ENCODE peak calls at places on chromosome 4, in four cellular contexts. O is K562, R is GM12878, I is HepG2. C is an unnamed sample.

GRCh38 chr4:161336016-161336415 is 827.8 kb downstream of the FSTL5 start:
- DNase-seq in O (no peak), R (no peak), I (no peak), C (no peak)

GRCh38 chr4:8920969-8921368 is 49.3 kb upstream of the HMX1 start:
- DNase-seq in O (no peak), R (no peak), I (no peak), C (peak)

GRCh38 chr4:11368701-11369115 is 60.0 kb downstream of the HS3ST1 start:
- DNase-seq in O (no peak), R (no peak), I (no peak), C (no peak)

GRCh38 chr4:173176010-173176409 is 7.4 kb downstream of the GALNT7 start:
- DNase-seq in O (no peak), R (no peak), I (no peak), C (no peak)

GRCh38 chr4:48787031-48787430 is 7.0 kb upstream of the FRYL start:
- DNase-seq in O (no peak), R (no peak), I (no peak), C (no peak)

GRCh38 chr4:15914736-15915135 is 23.8 kb downstream of the FGFBP1 start:
- DNase-seq in O (no peak), R (no peak), I (no peak), C (no peak)

GRCh38 chr4:143186634-143187033 is 1.9 kb downstream of the USP38 start:
- DNase-seq in O (peak), R (no peak), I (peak), C (no peak)

GRCh38 chr4:152115794-152116193 is 355.0 kb upstream of the GATB start:
- DNase-seq in O (no peak), R (no peak), I (no peak), C (no peak)

GRCh38 chr4:38144029-38144428 is 183.8 kb downstream of the PTTG2 start:
- DNase-seq in O (no peak), R (no peak), I (no peak), C (no peak)

GRCh38 chr4:2364654-2365053 is 53.8 kb downstream of the ZFYVE28 start:
- DNase-seq in O (peak), R (no peak), I (no peak), C (no peak)

GRCh38 chr4:124092101-124093057 is 620.2 kb downstream of the ANKRD50 start:
- DNase-seq in O (no peak), R (no peak), I (no peak), C (no peak)

GRCh38 chr4:4780634-4781287 is 78.7 kb upstream of the MSX1 start:
- DNase-seq in O (no peak), R (no peak), I (no peak), C (no peak)

GRCh38 chr4:123579961-123580360 is 183.4 kb downstream of the SPRY1 start:
- DNase-seq in O (no peak), R (no peak), I (no peak), C (no peak)

GRCh38 chr4:74032064-74032463 is 6.4 kb downstream of the CXCL3 start:
- DNase-seq in O (no peak), R (no peak), I (no peak), C (no peak)

GRCh38 chr4:24137596-24137962 is 247.7 kb upstream of the PPARGC1A start:
- DNase-seq in O (no peak), R (no peak), I (peak), C (no peak)

GRCh38 chr4:128354205-128354821 is 66.7 kb upstream of the PGRMC2 start:
- DNase-seq in O (no peak), R (no peak), I (peak), C (no peak)

GRCh38 chr4:785332-786073 is 40.4 kb downstream of the CPLX1 start:
- DNase-seq in O (no peak), R (no peak), I (no peak), C (no peak)

GRCh38 chr4:25862411-25863346 is at the start of gene SEL1L3:
- DNase-seq in O (peak), R (no peak), I (no peak), C (peak)

GRCh38 chr4:15665738-15666365 is 10.7 kb upstream of the FBXL5 start:
- DNase-seq in O (no peak), R (no peak), I (no peak), C (no peak)

GRCh38 chr4:18322111-18322510 is 300.6 kb upstream of the LCORL start:
- DNase-seq in O (no peak), R (no peak), I (no peak), C (no peak)

GRCh38 chr4:124279741-124280140 is 432.8 kb downstream of the ANKRD50 start:
- DNase-seq in O (no peak), R (no peak), I (no peak), C (no peak)

GRCh38 chr4:107862658-107863057 is 37.9 kb downstream of the SGMS2 start:
- DNase-seq in O (no peak), R (no peak), I (peak), C (no peak)

GRCh38 chr4:180436366-180436765 is 1806.8 kb upstream of the TENM3 start:
- DNase-seq in O (no peak), R (no peak), I (no peak), C (no peak)

GRCh38 chr4:72909461-72909860 is 160.1 kb downstream of the COX18 start:
- DNase-seq in O (peak), R (no peak), I (peak), C (peak)

GRCh38 chr4:17324431-17324830 is 187.5 kb downstream of the QDPR start:
- DNase-seq in O (peak), R (no peak), I (peak), C (peak)

GRCh38 chr4:2767046-2767704 is 11.0 kb upstream of the TNIP2 start:
- DNase-seq in O (no peak), R (no peak), I (no peak), C (no peak)

GRCh38 chr4:166996216-166996615 is 238.1 kb downstream of the SPOCK3 start:
- DNase-seq in O (no peak), R (no peak), I (no peak), C (no peak)

GRCh38 chr4:27186710-27187109 is 326.1 kb downstream of the STIM2 start:
- DNase-seq in O (no peak), R (no peak), I (no peak), C (no peak)

GRCh38 chr4:139015948-139016451 is 419 bp downstream of the NOCT start:
- DNase-seq in O (peak), R (no peak), I (peak), C (no peak)

GRCh38 chr4:159153669-159154068 is 50.8 kb downstream of the RAPGEF2 start:
- DNase-seq in O (no peak), R (no peak), I (no peak), C (no peak)

GRCh38 chr4:159155119-159155518 is 52.2 kb downstream of the RAPGEF2 start:
- DNase-seq in O (no peak), R (no peak), I (no peak), C (no peak)

GRCh38 chr4:159150838-159151390 is 48.0 kb downstream of the RAPGEF2 start:
- DNase-seq in O (peak), R (no peak), I (no peak), C (no peak)

GRCh38 chr4:159150380-159150779 is 47.5 kb downstream of the RAPGEF2 start:
- DNase-seq in O (no peak), R (no peak), I (no peak), C (no peak)

DNA sequence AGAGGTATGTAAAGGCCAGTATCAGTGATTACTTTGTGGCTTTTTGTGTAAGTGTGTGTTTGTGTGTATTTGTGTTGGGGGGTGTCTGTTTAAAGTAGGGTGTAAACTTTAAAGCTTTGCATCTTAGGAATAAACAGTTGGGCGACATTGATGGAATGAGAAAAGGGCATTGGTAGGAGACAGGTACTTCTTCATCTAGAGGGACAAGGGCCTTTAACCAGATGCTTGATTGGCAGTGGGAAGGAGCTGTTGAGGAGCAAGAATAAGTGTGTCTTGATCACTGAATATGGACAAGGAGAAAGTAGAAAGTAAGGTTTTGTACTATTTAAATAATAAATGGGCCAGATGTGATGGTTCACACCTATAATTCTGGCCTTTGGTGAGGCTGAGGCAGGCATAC is 48.8 kb downstream of the RAPGEF2 start:
- DNase-seq in O (no peak), R (no peak), I (no peak), C (no peak)
- TF ChIP-seq FOXM1 in O (no peak), R (no peak), I (no peak), C (no peak)

GRCh38 chr4:98656443-98656842 is 2.0 kb downstream of the TSPAN5 start:
- DNase-seq in O (no peak), R (no peak), I (no peak), C (no peak)
- TF ChIP-seq SP1 in O (no peak), R (no peak), I (no peak), C (no peak)

GRCh38 chr4:93201471-93201870 is 627.1 kb upstream of the ATOH1 start:
- DNase-seq in O (no peak), R (no peak), I (no peak), C (no peak)

GRCh38 chr4:93203708-93204107 is 624.8 kb upstream of the ATOH1 start:
- DNase-seq in O (no peak), R (no peak), I (peak), C (peak)

DNA sequence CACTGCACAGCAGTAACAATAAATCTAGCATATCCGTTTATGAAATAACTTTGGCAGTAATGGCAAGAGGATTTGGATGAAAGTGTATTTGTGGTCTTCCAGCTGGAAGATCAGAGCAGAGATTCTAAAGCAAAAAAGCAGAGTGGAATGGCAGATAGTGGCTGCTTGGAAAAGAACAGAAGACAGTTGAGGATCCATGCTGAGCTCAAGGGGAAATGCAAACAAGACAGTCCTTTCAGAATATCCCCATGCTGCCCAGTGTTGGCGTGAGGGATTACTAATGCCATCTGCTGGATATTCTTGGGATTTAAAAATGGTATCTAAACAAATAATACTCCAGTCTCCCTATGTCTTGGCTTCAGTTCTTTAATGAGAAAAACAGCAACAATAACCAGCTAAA is 629.1 kb upstream of the ATOH1 start:
- DNase-seq in O (peak), R (no peak), I (peak), C (peak)
- TF ChIP-seq FOXK2 in O (no peak), R (no peak), I (no peak), C (no peak)

GRCh38 chr4:13386405-13387107 is 97.6 kb downstream of the RAB28 start:
- DNase-seq in O (no peak), R (peak), I (no peak), C (no peak)
- TF ChIP-seq FOXM1 in O (no peak), R (no peak), I (no peak), C (no peak)

GRCh38 chr4:89111833-89112563 is 665 bp downstream of the TIGD2 start:
- DNase-seq in O (peak), R (no peak), I (peak), C (no peak)
- TF ChIP-seq SP1 in O (no peak), R (no peak), I (no peak), C (no peak)

GRCh38 chr4:76683154-76683553 is 214.8 kb downstream of the SOWAHB start:
- DNase-seq in O (no peak), R (no peak), I (no peak), C (no peak)
- TF ChIP-seq FOXK2 in O (no peak), R (no peak), I (no peak), C (no peak)

GRCh38 chr4:130203571-130203970 is 1107.6 kb downstream of the C4orf33 start:
- DNase-seq in O (no peak), R (no peak), I (no peak), C (no peak)
- TF ChIP-seq FOXM1 in O (no peak), R (no peak), I (no peak), C (no peak)

GRCh38 chr4:119794681-119795080 is 166.1 kb upstream of the PDE5A start:
- DNase-seq in O (no peak), R (no peak), I (no peak), C (no peak)
- TF ChIP-seq SP1 in O (no peak), R (no peak), I (no peak), C (no peak)

GRCh38 chr4:154779362-154779947 is 1.6 kb upstream of the RBM46 start:
- DNase-seq in O (peak), R (no peak), I (peak), C (peak)
- TF ChIP-seq FOXK2 in O (no peak), R (no peak), I (no peak), C (no peak)

DNA sequence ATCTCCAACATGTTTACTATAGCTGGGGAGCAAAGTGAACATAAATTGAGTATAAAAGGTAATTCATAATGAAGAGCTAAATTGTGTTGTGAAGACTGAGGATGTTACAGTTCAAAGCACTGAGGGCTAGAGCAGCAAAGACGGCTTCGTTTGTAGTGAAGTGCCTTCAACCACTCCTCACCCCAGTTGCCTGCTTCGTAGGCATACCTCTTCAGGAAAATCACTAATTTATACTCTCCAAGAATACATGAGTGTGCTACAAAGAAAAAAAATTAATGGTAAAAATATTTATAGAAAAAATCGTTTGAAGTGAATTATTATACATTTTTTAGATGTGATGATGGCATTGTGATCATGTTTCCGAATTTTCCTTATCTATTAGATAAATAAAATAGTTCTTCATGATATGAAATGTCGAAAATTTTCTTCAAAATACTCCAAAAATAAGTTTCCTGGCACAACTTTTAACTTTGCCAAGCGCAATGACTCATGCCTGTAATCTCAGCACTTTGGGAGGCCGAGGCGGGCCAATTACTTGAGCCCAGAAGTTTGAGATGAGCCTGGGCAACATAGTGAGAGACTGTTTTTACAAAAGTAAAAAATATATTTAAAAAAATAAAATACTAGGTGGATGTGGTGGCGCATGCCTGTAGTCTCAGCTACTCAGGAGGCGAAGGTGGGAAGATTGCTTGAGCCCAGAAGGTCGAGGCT is 41.6 kb downstream of the ZFP42 start:
- DNase-seq in O (no peak), R (no peak), I (no peak), C (no peak)
- TF ChIP-seq FOXM1 in O (no peak), R (no peak), I (no peak), C (no peak)

C was measured in HEK293T.